ENCODE peak calls at places on chromosome 10, in seven cellular contexts. N is AG09319, X is fibroblast of mammary gland, G is GM12865, U is AG04450, Q is cardiac muscle cell, D is cardiac fibroblast. S is an unnamed sample.

GRCh38 chr10:86285136-86285790 is 81.3 kb downstream of the GRID1 start:
- DNase-seq in D (no peak), X (no peak), U (no peak), G (no peak), N (no peak), Q (no peak), S (no peak)

GRCh38 chr10:68900427-68901105 is 549 bp upstream of the DDX50 start:
- DNase-seq in Q (no peak), G (no peak), U (peak), N (peak), D (no peak), X (no peak), S (peak)

GRCh38 chr10:23094786-23095403 is 484 bp upstream of the MSRB2 start:
- DNase-seq in D (no peak), N (no peak), X (peak), U (no peak), Q (no peak), G (no peak), S (peak)

GRCh38 chr10:24303522-24304310 is 94.8 kb downstream of the KIAA1217 start:
- DNase-seq in X (peak), G (no peak), U (no peak), D (no peak), N (no peak), Q (no peak), S (no peak)

GRCh38 chr10:129122846-129123245 is 344.2 kb upstream of the MGMT start:
- DNase-seq in D (no peak), Q (no peak), X (no peak), N (no peak), U (no peak), G (no peak), S (no peak)

GRCh38 chr10:11411926-11412545 is 199.4 kb downstream of the USP6NL start:
- DNase-seq in G (peak), D (no peak), U (no peak), X (no peak), N (no peak), Q (peak), S (no peak)

GRCh38 chr10:33661580-33662269 is 327.3 kb upstream of the NRP1 start:
- DNase-seq in X (peak), N (peak), Q (peak), U (no peak), G (peak), D (peak), S (peak)

GRCh38 chr10:96442017-96442643 is 71.6 kb downstream of the TLL2 start:
- DNase-seq in D (no peak), Q (no peak), G (no peak), N (no peak), X (no peak), U (no peak), S (no peak)

GRCh38 chr10:490256-490655 is 199.2 kb downstream of the DIP2C start:
- DNase-seq in Q (peak), G (no peak), N (no peak), D (peak), U (no peak), X (peak), S (no peak)

GRCh38 chr10:21078410-21079329 is 181.6 kb upstream of the NEBL start:
- DNase-seq in Q (peak), X (peak), N (peak), U (peak), G (peak), D (peak), S (peak)

DNA sequence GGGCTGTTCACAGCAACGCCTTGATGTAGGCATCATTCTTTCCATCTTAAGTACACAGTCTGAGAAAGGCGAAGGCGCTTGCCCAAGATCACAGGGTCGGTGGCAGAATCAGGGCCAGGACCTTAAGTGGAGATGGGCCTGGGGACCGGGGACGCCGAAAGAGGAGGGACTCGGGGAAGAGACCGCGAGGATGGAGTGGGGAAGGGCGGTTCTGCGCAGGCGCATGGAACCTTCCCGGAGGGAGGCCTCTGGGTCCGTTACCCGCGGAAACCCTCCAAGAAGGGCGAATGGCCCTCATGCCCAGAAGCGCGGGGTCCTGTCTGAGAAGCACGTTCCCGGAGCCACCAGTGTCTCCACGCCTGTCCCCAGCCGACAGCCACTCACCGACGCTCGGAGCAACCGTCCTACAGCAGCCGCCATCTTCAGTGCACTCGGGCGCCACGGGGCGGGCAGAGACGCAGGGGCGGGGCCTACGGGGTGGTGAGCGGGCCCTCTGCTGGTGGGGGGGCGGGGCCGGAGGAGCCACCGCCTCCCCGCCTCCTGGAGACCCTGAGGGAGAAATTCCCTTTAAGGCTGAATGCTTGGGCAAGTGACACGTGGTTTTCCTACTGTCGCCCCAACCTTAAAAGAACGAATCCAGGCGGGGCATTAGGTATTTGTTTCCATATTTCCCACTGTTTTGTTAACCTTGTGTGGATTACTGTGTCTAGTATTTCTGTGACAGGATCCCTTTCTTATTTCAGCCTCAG is at the start of gene PRDX3:
- DNase-seq in X (peak), N (peak), G (peak), D (peak), U (no peak), Q (peak), S (peak)
- TF ChIP-seq CTCF in X (peak), N (peak), G (no peak), D (no peak), U (no peak), Q (peak), S (peak)

GRCh38 chr10:51082857-51083256 is 8.6 kb downstream of the PRKG1 start:
- DNase-seq in N (no peak), X (no peak), D (no peak), Q (no peak), U (no peak), G (no peak), S (no peak)

GRCh38 chr10:51085204-51085603 is 10.9 kb downstream of the PRKG1 start:
- DNase-seq in G (no peak), N (no peak), Q (no peak), D (no peak), X (no peak), U (no peak), S (no peak)

GRCh38 chr10:51086695-51087094 is 12.4 kb downstream of the PRKG1 start:
- DNase-seq in N (no peak), X (no peak), Q (no peak), G (no peak), U (no peak), D (no peak), S (no peak)

GRCh38 chr10:51079766-51080165 is 5.5 kb downstream of the PRKG1 start:
- DNase-seq in D (no peak), X (no peak), N (no peak), Q (no peak), U (no peak), G (no peak), S (no peak)

DNA sequence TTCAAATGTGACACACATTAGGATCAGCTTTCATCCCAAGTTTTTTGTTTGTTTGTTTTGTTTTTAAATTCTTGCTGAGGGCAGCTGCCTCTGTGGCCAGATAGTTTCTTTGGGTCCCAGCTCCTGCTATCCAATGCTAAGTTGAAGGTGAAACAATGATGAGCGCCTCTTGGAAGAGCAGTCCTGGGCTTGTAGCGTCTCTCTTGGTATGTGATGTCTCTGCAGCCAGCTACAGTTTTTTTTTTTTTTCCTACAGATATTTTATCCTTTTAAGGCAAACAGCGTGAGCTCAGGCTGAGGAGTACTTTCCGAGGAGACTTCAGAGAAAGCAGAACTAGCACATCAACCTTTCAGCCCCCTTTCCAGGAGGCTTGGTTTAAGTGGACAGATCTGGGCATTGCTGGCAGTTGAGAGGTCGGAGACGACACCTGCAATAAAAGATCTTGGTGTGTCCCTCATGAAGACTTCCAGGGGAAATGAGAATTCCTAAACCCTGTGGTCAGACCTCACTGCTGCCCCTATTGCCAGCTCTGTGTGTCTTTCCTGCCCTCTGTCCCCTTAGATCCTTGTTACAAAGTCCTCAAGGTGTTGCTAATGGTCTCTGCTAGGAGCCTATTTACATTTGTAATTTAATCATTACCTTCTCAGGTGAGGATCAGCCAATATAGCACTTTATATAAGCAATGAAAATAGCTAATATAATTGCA is 9.1 kb downstream of the PRKG1 start:
- DNase-seq in D (peak), U (peak), N (no peak), G (no peak), X (no peak), Q (peak), S (no peak)
- TF ChIP-seq CTCF in D (peak), U (peak), N (no peak), G (no peak), X (no peak), Q (no peak), S (no peak)

GRCh38 chr10:36385693-36386092 is 739.7 kb upstream of the ANKRD30A start:
- DNase-seq in X (peak), U (no peak), Q (no peak), G (no peak), D (no peak), N (no peak), S (no peak)
- TF ChIP-seq CTCF in X (no peak), U (no peak), Q (no peak), G (no peak), D (no peak), N (no peak), S (no peak)

DNA sequence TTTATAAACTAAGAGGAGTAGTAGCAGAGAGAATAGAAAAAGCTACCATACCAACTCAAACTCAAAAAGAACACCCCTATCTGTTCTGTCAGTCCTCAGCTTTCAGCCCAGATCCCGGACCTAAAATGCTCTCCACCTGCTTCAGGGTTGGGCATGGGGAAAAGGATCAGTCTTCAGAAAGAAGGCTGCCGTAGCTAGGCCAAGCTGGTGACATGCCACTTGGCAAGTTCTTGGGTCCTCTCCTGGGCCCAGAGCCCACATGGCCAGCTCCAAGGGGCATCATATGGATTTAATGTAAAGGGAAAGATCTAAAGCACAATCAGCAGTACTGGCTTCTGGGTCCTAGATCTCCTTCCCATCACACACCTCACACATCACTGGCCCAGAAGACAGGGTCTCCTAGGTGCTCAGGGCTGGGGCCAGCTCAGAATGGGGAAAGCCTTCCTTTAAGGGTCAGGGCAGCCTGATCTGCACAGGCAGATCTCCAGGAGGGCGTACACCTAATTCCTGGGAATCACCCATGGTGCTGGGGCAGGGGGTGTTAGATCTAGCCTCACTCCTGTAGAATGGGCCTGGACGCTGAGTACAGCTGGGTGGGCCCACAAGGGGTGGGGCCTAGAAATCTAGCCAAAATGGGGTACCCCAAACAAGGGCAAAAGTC is 2.5 kb downstream of the VAX1 start:
- DNase-seq in D (no peak), N (no peak), U (no peak), G (no peak), Q (no peak), X (no peak), S (no peak)
- TF ChIP-seq CTCF in D (no peak), N (no peak), U (no peak), G (no peak), Q (no peak), X (no peak), S (no peak)

GRCh38 chr10:28300027-28300426 is 2.8 kb downstream of the MPP7 start:
- DNase-seq in N (no peak), G (no peak), X (no peak), Q (no peak), D (no peak), U (no peak), S (no peak)
- TF ChIP-seq CTCF in N (no peak), G (no peak), X (peak), Q (no peak), D (no peak), U (peak), S (peak)

DNA sequence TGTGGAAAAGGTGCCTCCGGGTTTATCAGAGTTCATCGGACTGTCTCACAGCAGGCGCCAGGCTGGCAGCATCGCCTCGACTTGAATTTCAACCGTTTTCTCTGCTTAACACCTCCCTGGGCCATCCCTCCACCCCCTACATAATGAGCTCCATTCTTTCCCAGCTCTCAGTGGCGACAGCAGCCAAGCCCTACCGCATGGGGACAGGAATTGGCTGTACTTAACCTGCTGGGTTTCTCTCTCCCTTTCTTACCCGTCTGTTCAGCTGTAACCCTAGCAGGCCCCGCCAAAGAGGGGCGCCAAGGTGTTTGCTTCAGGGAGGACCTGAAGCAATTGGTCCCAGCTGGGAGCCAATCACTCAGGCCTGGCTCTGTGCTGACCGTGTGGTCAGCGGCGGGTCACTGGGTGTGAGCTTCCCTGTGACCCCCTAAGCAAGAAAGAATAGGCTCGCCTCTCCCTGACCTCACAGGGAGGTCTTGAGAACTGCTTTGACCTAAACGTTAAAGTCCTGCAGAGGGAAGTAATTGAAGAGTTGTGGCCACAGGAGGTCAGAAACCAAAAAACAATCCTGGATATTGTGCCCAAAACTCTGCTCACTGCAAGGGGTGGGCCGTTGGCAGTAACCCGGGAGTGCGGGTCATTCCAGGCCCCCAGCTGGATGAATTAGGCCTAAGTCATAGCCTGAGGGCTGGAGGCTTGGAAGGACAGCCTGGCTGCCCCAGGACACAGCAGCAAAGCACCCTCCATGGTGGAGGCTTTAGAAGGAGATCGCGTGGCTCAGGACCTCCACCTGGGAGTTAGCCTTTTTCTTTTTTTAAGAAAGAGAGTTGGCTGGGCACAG is 114.7 kb downstream of the ITIH5 start:
- DNase-seq in G (no peak), U (no peak), N (no peak), X (no peak), D (no peak), Q (no peak), S (no peak)
- TF ChIP-seq CTCF in G (no peak), U (no peak), N (peak), X (no peak), D (no peak), Q (no peak), S (no peak)

GRCh38 chr10:31724296-31724695 is 204.3 kb downstream of the ARHGAP12 start:
- DNase-seq in G (no peak), U (no peak), X (no peak), N (no peak), D (no peak), Q (no peak), S (no peak)
- TF ChIP-seq CTCF in G (no peak), U (no peak), X (no peak), N (no peak), D (no peak), Q (no peak), S (no peak)

DNA sequence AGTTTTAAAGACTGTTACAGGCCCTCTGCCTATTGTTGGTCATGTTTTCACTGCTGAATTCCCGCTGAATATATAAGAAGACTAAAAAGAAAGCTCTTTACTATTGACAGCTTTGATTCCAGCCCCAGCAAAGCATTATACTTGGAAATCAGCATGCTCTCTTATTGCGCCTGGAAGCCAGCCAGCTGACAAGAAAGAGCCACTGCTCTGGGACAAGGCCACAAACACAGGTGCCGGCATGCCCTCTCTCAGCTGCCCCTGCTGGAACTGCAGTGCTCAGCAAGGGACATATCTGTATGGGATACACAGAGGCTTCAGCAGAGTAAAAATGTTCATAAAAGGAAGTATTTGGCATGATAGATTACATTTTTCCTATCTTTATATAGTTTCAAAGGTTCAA is 523.9 kb downstream of the ADRA2A start:
- DNase-seq in N (no peak), X (no peak), Q (no peak), D (no peak), U (no peak), G (no peak), S (no peak)
- TF ChIP-seq CTCF in N (no peak), X (no peak), Q (no peak), D (no peak), U (no peak), G (no peak), S (no peak)

DNA sequence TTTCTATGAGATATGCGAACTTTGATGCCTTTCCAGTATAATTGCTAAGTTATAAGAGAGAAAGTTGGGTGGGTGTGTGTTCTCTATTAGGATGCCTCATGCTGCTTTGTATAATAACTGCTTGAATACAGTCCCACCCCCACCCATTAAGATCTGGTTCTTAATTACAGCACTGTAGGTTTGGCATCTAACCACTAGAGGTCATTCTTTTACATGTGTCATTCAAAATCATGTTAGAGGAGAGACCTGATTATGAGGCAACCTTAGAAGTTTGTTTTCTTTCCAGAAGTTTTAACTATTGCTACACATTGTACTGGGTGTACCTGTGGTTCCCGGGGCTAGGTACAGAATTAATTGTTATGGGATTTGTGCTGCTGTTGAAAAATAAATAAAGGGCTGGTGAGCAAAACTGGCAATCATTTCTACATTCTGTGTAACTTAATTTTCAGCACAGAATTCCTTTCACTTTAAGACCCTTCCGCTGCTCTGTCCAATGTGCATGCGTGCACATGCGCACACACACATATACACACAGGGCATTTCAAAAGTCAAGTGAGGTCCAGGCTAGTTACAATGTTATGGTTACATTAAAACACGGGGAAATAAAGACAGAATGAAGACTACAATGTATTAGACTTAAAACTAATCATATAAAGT is 1156.3 kb downstream of the SORCS3 start:
- DNase-seq in Q (peak), D (peak), U (no peak), N (no peak), X (peak), G (peak), S (no peak)
- TF ChIP-seq CTCF in Q (peak), D (peak), U (no peak), N (no peak), X (peak), G (peak), S (peak)